ENCODE peak calls at places on chromosomes 4 and X, in five cellular contexts. O is Karpas-422, P is GM12878, A is lower lobe of right lung, I is bronchial epithelial cell. D is an unnamed sample.
A peak's percentile ranks its signal among the peaks of the same experiment; 100 is the strongest.

GRCh38 chr4:80412322-80412721 is 76.8 kb downstream of the CFAP299 start:
- DNase-seq in P (no peak), O (no peak), A (no peak), I (peak; percentile 5), D (no peak)

GRCh38 chr4:126678608-126679007 is 954.1 kb upstream of the INTU start:
- DNase-seq in O (no peak), I (no peak), A (no peak), P (no peak), D (no peak)

GRCh38 chr4:136946307-136946907 is 585.9 kb downstream of the PCDH18 start:
- DNase-seq in I (no peak), A (no peak), P (no peak), O (no peak), D (no peak)

GRCh38 chr4:5976431-5976830 is 41.8 kb downstream of the C4orf50 start:
- DNase-seq in A (no peak), O (peak; percentile 66), P (no peak), I (no peak), D (no peak)

GRCh38 chr4:13865871-13866669 is 238.5 kb upstream of the BOD1L1 start:
- DNase-seq in O (no peak), I (no peak), A (no peak), P (no peak), D (no peak)

GRCh38 chr4:164815711-164816110 is 61.3 kb upstream of the APELA start:
- DNase-seq in A (no peak), P (no peak), I (no peak), O (no peak), D (no peak)

GRCh38 chrX:134747006-134747405 is 88.7 kb upstream of the PLAC1 start:
- DNase-seq in O (no peak), P (no peak), I (no peak), A (no peak), D (no peak)

GRCh38 chr4:48046059-48046458 is 29.5 kb downstream of the NIPAL1 start:
- DNase-seq in O (peak; percentile 36), I (no peak), P (no peak), A (no peak), D (no peak)

GRCh38 chr4:182067828-182068227 is 175.4 kb upstream of the TENM3 start:
- DNase-seq in P (no peak), O (no peak), I (no peak), A (no peak), D (no peak)

GRCh38 chr4:101439926-101440325 is 92.6 kb upstream of the PPP3CA start:
- DNase-seq in O (no peak), P (no peak), I (no peak), A (no peak), D (no peak)

GRCh38 chr4:6876440-6876839 is 33.2 kb upstream of the TBC1D14 start:
- DNase-seq in O (no peak), P (no peak), A (no peak), I (no peak), D (no peak)

GRCh38 chr4:155174668-155175067 is 33.8 kb upstream of the NPY2R start:
- DNase-seq in A (no peak), P (no peak), I (no peak), O (no peak), D (no peak)

GRCh38 chr4:14767142-14767541 is 235.1 kb upstream of the CPEB2 start:
- DNase-seq in A (no peak), O (no peak), I (no peak), P (no peak), D (no peak)

GRCh38 chrX:75784689-75785491 is at the start of gene MAGEE2:
- DNase-seq in O (no peak), I (no peak), P (no peak), A (peak; percentile 41), D (no peak)

DNA sequence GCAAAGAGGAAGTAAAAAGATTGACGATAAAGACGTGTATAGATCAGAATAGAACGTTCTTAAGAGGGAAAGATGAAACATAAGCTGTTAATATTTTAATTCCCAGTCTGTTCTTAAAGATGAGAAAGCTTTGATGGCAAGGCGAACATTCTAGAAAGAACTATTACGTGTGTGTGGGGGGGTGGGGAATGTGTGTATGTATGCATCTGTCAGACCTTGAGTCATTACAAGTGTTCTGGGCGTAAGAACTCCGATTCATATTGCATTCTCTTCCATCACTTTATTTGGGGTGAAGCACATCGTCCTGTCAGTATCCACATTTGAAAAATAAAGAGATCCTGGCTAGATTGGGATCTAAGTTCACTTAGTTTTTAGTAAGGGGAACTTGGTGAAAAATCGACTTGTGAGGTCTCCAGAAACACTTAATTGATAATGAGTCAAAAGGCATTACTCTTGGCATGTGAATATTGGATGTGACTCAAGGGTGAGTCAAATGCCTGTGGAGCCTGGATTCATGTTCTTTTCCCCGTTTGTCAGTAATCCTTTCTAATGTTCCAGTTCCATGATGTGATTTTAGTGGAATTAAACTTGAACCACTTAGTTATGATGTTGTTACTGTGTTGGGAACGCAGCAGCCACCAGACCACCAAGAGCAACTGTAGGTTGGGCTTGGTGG is 3.1 kb downstream of the SMS start:
- DNase-seq in I (peak; percentile 88), A (no peak), O (no peak), P (no peak), D (no peak)
- H3K4me3 ChIP-seq in I (no peak overlapping the region), A (no peak overlapping the region), O (peak overlapping the region; percentile 27), P (no peak overlapping the region), D (no peak overlapping the region)

DNA sequence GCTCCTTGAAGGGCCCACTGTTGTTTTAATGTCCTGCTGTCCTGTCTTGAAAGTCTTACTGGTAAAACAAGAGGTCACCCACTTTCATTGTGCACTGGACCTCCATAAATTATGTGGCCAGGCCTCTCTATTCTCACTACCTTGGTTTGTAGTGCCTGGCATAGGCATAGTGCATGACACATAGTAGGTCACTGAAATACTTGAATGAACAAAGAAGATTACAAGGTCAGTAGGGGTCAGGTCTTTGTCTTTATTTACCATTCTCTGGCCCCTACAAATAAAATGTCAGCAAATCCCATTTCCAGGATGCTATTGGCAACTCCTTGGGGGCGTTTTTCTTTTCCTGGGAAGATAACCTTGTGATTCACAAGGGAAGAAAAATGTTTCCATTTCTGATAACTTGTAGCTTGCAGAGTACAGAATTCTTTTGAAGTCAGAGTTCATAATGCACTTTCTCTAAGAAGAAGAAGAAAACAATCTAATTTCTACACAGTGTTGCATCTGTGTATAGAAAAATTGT is 1.4 kb downstream of the PGM2 start:
- DNase-seq in A (no peak), I (no peak), P (no peak), O (peak; percentile 41), D (no peak)
- H3K4me3 ChIP-seq in A (peak overlapping the region; percentile 90), I (peak overlapping the region; percentile 89), P (peak overlapping the region; percentile 79), O (peak overlapping the region; percentile 92), D (peak overlapping the region; percentile 90)

GRCh38 chrX:10157545-10157944 is 770 bp downstream of the CLCN4 start:
- DNase-seq in I (peak; percentile 54), O (no peak), A (no peak), P (no peak), D (no peak)

GRCh38 chrX:10160221-10160620 is 3.4 kb downstream of the CLCN4 start:
- DNase-seq in P (no peak), O (no peak), A (no peak), I (no peak), D (no peak)

GRCh38 chrX:10159069-10159468 is 2.3 kb downstream of the CLCN4 start:
- DNase-seq in P (no peak), I (no peak), O (no peak), A (no peak), D (no peak)

GRCh38 chrX:10157032-10157341 is 212 bp downstream of the CLCN4 start:
- DNase-seq in A (no peak), P (no peak), O (no peak), I (no peak), D (no peak)

DNA sequence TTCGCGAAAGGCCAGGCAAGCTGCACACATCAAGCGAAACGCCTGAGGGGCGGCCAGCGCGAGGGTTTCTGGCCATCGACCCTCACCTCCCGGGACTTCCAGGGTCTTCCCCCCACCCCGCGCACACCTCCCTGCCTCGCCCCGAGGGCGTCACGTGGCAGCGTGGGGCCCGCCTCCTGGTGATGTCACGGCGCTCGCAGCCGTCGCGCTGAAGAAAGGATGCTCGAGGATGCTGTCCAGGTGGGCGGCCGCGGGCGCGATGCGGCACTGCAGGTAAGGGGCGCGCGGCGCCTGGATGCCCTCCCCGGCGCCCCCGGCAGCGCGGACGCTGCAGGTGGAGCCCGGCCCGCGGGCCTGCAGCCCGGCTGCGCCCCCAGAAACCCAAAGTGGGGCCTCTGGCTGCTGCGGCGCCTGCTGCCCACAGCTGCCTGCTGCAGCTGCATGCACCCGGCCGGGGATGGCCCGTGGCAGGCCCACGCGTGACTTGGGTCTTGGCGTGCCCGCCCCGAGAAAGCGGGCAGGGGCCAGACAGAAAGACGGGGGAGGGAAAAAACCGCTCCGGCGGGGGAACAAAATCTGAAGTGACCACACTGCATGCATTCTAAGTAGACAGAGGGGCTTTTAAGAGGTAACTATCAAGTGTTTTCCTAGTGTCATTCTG is 1.6 kb downstream of the CLCN4 start:
- DNase-seq in P (no peak), I (no peak), O (peak; percentile 87), A (no peak), D (no peak)
- H3K4me3 ChIP-seq in P (no peak overlapping the region), I (peak overlapping the region; percentile 31), O (peak overlapping the region; percentile 55), A (peak overlapping the region; percentile 46), D (no peak overlapping the region)

GRCh38 chrX:4851534-4851933 is 1138.1 kb upstream of the PRKX start:
- DNase-seq in P (no peak), A (no peak), I (peak; percentile 28), O (no peak), D (no peak)

GRCh38 chrX:4844376-4844775 is 1130.9 kb upstream of the PRKX start:
- DNase-seq in A (no peak), P (no peak), I (peak; percentile 57), O (no peak), D (no peak)

GRCh38 chrX:4850312-4850711 is 1136.9 kb upstream of the PRKX start:
- DNase-seq in A (no peak), I (no peak), O (no peak), P (no peak), D (no peak)
- H3K4me3 ChIP-seq in A (no peak overlapping the region), I (no peak overlapping the region), O (no peak overlapping the region), P (no peak overlapping the region), D (no peak overlapping the region)

GRCh38 chr4:10371121-10371520 is 86.1 kb downstream of the ZNF518B start:
- DNase-seq in A (no peak), P (no peak), O (no peak), I (no peak), D (no peak)

GRCh38 chr4:10369517-10369916 is 87.7 kb downstream of the ZNF518B start:
- DNase-seq in O (no peak), I (peak; percentile 54), P (no peak), A (no peak), D (no peak)

GRCh38 chr4:10366628-10367027 is 90.6 kb downstream of the ZNF518B start:
- DNase-seq in I (peak; percentile 75), O (no peak), P (no peak), A (no peak), D (no peak)

DNA sequence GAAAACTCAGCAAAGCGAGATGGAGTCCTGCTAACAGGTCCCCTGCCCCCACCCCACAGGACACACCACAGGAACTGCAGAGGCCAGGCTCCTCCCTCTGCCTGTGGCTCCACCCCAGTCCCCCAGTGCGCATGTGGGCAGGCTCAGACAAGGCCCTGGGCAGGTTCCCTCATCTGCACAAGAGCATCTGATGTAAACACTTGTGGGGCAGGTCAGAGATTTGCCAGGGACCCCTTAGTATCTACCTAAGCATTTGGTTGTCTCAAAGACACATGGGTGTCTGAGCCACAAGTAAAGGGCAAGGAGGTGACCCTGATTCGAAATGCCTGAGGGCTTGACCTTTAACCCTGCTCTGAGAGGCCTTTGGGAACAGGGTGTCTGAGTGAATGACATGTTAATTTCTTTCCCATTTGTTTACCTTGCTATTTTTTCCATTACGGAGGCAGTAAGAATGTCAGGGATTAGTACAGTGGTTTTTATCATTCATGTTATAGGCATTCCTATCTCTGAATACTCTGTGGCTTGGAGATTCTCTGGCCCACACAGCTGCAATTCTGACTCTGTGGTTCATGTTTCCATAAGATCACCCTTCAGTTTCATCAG is 85.3 kb downstream of the ZNF518B start:
- DNase-seq in O (no peak), A (no peak), I (peak; percentile 28), P (no peak), D (no peak)
- H3K4me3 ChIP-seq in O (no peak overlapping the region), A (no peak overlapping the region), I (no peak overlapping the region), P (no peak overlapping the region), D (no peak overlapping the region)

GRCh38 chrX:40570346-40571093 is 10.2 kb upstream of the ATP6AP2 start:
- DNase-seq in P (peak; percentile 56), I (no peak), O (no peak), A (no peak), D (no peak)
- H3K4me3 ChIP-seq in P (no peak overlapping the region), I (no peak overlapping the region), O (peak overlapping the region; percentile 30), A (no peak overlapping the region), D (no peak overlapping the region)